ENCODE peak calls at places on chromosomes 4 and X, in seven cellular contexts. C is tibial nerve, U is A549, I is NB4, R is transverse colon, V is breast epithelium, T is uterus. W is an unnamed sample.

GRCh38 chr4:65724973-65725372 is 54.7 kb upstream of the EPHA5 start:
- DNase-seq in C (no peak), U (no peak), I (no peak), R (no peak), V (no peak), T (no peak), W (no peak)

GRCh38 chr4:67615119-67615518 is 56.6 kb downstream of the STAP1 start:
- DNase-seq in C (no peak), U (no peak), I (peak), R (no peak), V (no peak), T (no peak), W (no peak)

GRCh38 chrX:96474357-96475125 is 210.1 kb upstream of the DIAPH2 start:
- DNase-seq in C (no peak), U (peak), I (no peak), R (no peak), V (no peak), T (no peak), W (no peak)

GRCh38 chr4:15690020-15690809 is 8.6 kb downstream of the FAM200B start:
- DNase-seq in C (no peak), U (peak), I (peak), R (no peak), V (no peak), T (no peak), W (no peak)

GRCh38 chrX:151543706-151544105 is 19.8 kb upstream of the PASD1 start:
- DNase-seq in C (no peak), U (peak), I (no peak), R (no peak), V (no peak), T (no peak), W (peak)

GRCh38 chrX:19991350-19991718 is 473 bp upstream of the BCLAF3 start:
- DNase-seq in C (no peak), U (no peak), I (no peak), R (no peak), V (no peak), T (no peak), W (peak)

GRCh38 chr4:178917756-178918155 is 1475.5 kb upstream of the AGA start:
- DNase-seq in C (no peak), U (no peak), I (no peak), R (no peak), V (no peak), T (no peak), W (no peak)

GRCh38 chrX:38717871-38718270 is 83.4 kb upstream of the MID1IP1 start:
- DNase-seq in C (no peak), U (peak), I (peak), R (no peak), V (no peak), T (no peak), W (peak)

GRCh38 chr4:88457307-88458090 is 580 bp downstream of the HERC5 start:
- DNase-seq in C (no peak), U (no peak), I (peak), R (peak), V (no peak), T (peak), W (peak)

GRCh38 chr4:35963969-35964515 is 280.3 kb downstream of the ARAP2 start:
- DNase-seq in C (no peak), U (no peak), I (no peak), R (no peak), V (no peak), T (no peak), W (no peak)

GRCh38 chrX:49231333-49232000 is 1.7 kb downstream of the CACNA1F start:
- DNase-seq in C (no peak), U (no peak), I (no peak), R (no peak), V (no peak), T (no peak), W (no peak)

GRCh38 chrX:92270936-92271655 is 491.9 kb downstream of the PCDH11X start:
- DNase-seq in C (no peak), U (no peak), I (no peak), R (no peak), V (no peak), T (no peak), W (no peak)

GRCh38 chr4:154465085-154465484 is 26.5 kb downstream of the DCHS2 start:
- DNase-seq in C (no peak), U (no peak), I (peak), R (no peak), V (no peak), T (no peak), W (no peak)

DNA sequence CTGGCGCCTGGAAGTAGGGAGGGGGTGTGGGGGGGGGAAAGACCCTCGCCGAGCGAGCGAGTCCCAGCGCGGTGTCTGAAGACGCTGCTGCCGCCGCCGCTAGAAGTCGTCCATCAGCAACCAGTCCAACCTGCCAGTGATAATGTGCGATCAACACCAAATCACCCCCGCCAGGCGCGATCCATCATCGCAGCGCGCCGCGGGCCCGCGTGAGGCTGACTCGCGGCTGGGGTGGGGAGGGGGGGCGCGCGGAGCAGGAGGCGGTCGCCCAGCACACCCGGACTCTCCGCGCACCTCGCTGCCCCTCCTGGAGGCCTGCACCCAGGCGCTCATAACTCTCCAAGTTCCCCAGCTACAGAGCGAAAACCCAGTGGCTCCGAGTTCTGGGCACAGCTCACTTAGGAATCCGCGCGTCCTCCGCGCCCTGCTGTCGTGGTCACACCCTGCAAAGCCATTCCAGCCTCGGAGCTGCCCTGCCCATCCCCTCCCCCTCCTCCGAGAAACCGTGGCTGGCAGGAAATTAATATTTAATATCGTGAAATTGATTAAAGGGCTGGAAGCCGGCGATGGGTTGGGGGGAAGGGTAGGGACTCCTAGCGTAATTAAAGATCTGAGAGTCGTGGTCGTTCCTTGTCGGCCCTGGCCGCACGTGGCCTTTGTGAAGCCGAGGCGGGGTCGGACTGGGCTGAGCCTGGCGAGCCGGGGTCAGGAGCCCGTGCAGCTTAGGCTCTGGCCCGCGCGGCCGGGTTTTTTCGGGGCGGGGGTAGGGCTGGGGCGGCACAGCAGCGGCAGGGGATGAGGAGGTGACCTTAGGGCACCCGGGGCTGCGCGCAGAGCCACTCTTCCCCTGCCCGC is 58.1 kb upstream of the BCOR start:
- DNase-seq in C (no peak), U (peak), I (no peak), R (no peak), V (no peak), T (peak), W (peak)
- TF ChIP-seq POLR2A in C (no peak), U (no peak), I (no peak), R (no peak), V (no peak), T (no peak), W (no peak)

GRCh38 chrX:153469811-153470410 is 465 bp downstream of the HAUS7 start:
- DNase-seq in C (no peak), U (no peak), I (peak), R (no peak), V (no peak), T (no peak), W (peak)

GRCh38 chrX:153471663-153472280 is 1.4 kb upstream of the HAUS7 start:
- DNase-seq in C (no peak), U (no peak), I (no peak), R (no peak), V (no peak), T (no peak), W (no peak)

GRCh38 chrX:153468008-153468580 is 2.3 kb downstream of the HAUS7 start:
- DNase-seq in C (no peak), U (no peak), I (no peak), R (no peak), V (no peak), T (no peak), W (no peak)

GRCh38 chrX:153473126-153473525 is 2.8 kb upstream of the HAUS7 start:
- DNase-seq in C (no peak), U (no peak), I (no peak), R (no peak), V (no peak), T (no peak), W (no peak)

DNA sequence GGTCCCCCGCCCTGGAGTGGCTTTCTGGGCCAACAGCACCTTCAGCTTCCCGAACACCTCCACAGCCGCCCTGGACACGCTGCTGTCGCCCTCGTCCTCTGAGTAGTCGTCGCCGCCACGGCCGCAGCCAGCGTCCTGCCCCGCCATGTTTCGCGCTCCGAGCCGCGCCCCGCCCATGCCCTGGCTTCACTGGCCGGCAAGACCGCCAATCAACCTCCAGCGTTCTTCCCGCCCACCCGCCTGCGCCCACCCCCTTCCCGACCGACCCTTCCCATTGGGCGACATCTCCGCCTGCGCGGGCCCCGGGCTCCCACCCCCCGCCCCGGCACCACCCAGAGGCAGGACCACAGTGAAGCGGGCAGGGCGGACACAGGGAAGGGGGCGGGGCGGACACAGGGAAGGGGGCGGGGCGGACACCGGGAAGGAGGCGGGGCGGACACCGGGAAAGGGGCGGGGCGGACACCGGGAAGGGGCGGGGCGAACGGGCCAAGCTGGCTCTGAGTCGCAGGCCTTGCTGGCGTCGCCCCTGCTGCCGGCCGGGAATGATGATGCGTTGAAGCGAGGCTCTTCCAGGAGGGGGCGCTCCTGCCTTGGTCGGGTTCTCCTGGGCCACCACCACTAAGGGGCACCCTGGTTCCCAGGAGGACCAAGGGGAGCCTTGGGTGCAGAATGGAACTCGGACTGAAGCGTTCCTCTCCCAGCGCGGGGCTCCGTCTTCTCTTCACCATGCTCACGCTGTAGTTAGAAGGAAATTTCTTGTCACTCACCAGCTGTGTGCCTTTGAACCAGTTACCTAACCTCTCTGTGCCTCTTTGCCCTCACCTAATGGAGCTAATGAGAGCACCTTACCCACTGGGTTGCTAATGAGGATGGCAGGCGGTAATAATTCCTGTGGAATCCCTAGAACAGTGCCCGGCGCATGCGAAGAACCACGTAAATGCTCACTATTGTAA is at the start of gene HAUS7:
- DNase-seq in C (peak), U (peak), I (peak), R (peak), V (peak), T (peak), W (peak)
- TF ChIP-seq POLR2A in C (no peak), U (peak), I (peak), R (peak), V (no peak), T (peak), W (peak)

GRCh38 chr4:98928505-98929340 is at the start of gene EIF4E:
- DNase-seq in C (peak), U (peak), I (peak), R (peak), V (peak), T (peak), W (peak)
- TF ChIP-seq POLR2A in C (no peak), U (no peak), I (peak), R (no peak), V (no peak), T (peak), W (peak)

DNA sequence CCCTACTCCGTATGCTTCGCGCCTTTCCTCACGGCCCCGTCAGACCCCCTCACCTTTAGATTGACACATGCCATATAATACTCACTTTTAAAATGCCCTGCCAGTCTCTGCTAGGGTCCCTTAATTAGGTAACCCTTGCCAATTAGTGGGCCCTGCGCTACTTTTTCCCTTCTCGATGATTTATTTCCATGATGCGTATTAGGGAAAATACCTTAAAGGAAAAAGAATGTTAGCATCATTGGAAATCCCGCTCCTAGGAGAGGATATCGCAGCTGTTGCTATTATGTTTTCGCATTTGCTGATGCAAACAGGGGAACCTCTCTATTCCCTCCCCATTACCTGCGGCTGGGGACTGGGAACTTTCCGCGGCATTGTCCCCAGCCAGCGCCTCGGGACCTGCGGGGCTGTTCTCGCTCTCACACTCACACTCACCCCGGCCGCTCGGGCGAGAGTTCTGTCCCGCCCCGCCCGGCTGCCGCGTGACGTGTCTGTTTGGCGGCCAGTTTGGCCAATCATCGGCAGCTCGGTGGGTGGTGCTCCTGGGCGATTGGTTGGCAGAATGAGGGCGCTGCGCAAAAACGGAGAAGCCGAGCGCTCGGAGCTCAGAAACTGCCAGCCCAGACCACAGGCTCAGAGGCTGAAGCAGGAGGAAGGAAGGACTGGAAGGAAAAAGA is at the start of gene PCDH10:
- DNase-seq in C (peak), U (peak), I (no peak), R (peak), V (peak), T (peak), W (peak)
- TF ChIP-seq POLR2A in C (peak), U (peak), I (no peak), R (no peak), V (no peak), T (peak), W (no peak)